ENCODE peak calls at places on chromosomes 1 and 21, in seven cellular contexts. One of them, this sample, is unnamed.

GRCh38 chr1:9284061-9284460 is 8.6 kb upstream of the SPSB1 start:
- DNase-seq in EL: no peak
- DNase-seq in fibroblast of lung: no peak
- DNase-seq in BJ: no peak
- DNase-seq in upper lobe of right lung: no peak
- DNase-seq in activated T-cell treated with anti-CD3 and anti-CD28 coated beads for 24 hours: no peak
- DNase-seq in NAMALWA: no peak
- DNase-seq in this sample: no peak

GRCh38 chr1:174968750-174969244 is 30.9 kb upstream of the CACYBP start:
- DNase-seq in fibroblast of lung: peak
- DNase-seq in upper lobe of right lung: no peak
- DNase-seq in BJ: no peak
- DNase-seq in activated T-cell treated with anti-CD3 and anti-CD28 coated beads for 24 hours: peak
- DNase-seq in NAMALWA: peak
- DNase-seq in EL: peak
- DNase-seq in this sample: no peak

GRCh38 chr1:208081972-208082371 is 162.2 kb downstream of the PLXNA2 start:
- DNase-seq in activated T-cell treated with anti-CD3 and anti-CD28 coated beads for 24 hours: no peak
- DNase-seq in fibroblast of lung: peak
- DNase-seq in EL: no peak
- DNase-seq in BJ: no peak
- DNase-seq in upper lobe of right lung: no peak
- DNase-seq in NAMALWA: no peak
- DNase-seq in this sample: no peak

GRCh38 chr1:53822931-53823330 is 15.2 kb downstream of the NDC1 start:
- DNase-seq in NAMALWA: no peak
- DNase-seq in BJ: no peak
- DNase-seq in upper lobe of right lung: no peak
- DNase-seq in EL: no peak
- DNase-seq in activated T-cell treated with anti-CD3 and anti-CD28 coated beads for 24 hours: no peak
- DNase-seq in fibroblast of lung: no peak
- DNase-seq in this sample: no peak

GRCh38 chr1:16241116-16241763 is 4.3 kb upstream of the CPLANE2 start:
- DNase-seq in BJ: no peak
- DNase-seq in fibroblast of lung: no peak
- DNase-seq in activated T-cell treated with anti-CD3 and anti-CD28 coated beads for 24 hours: no peak
- DNase-seq in EL: no peak
- DNase-seq in NAMALWA: no peak
- DNase-seq in upper lobe of right lung: no peak
- DNase-seq in this sample: no peak

GRCh38 chr1:31715097-31715872 is 11.5 kb upstream of the COL16A1 start:
- DNase-seq in activated T-cell treated with anti-CD3 and anti-CD28 coated beads for 24 hours: peak
- DNase-seq in BJ: peak
- DNase-seq in fibroblast of lung: peak
- DNase-seq in upper lobe of right lung: peak
- DNase-seq in EL: peak
- DNase-seq in NAMALWA: peak
- DNase-seq in this sample: no peak

GRCh38 chr1:81186271-81186670 is 614.5 kb upstream of the ADGRL2 start:
- DNase-seq in NAMALWA: no peak
- DNase-seq in EL: no peak
- DNase-seq in BJ: no peak
- DNase-seq in activated T-cell treated with anti-CD3 and anti-CD28 coated beads for 24 hours: no peak
- DNase-seq in fibroblast of lung: peak
- DNase-seq in upper lobe of right lung: no peak
- DNase-seq in this sample: no peak

GRCh38 chr21:41768371-41769042 is 1.7 kb upstream of the RIPK4 start:
- DNase-seq in BJ: peak
- DNase-seq in fibroblast of lung: peak
- DNase-seq in EL: peak
- DNase-seq in activated T-cell treated with anti-CD3 and anti-CD28 coated beads for 24 hours: no peak
- DNase-seq in NAMALWA: peak
- DNase-seq in upper lobe of right lung: peak
- DNase-seq in this sample: no peak

GRCh38 chr1:158506369-158506987 is 34.5 kb downstream of the OR10R2 start:
- DNase-seq in activated T-cell treated with anti-CD3 and anti-CD28 coated beads for 24 hours: peak
- DNase-seq in BJ: no peak
- DNase-seq in NAMALWA: peak
- DNase-seq in upper lobe of right lung: no peak
- DNase-seq in fibroblast of lung: no peak
- DNase-seq in EL: peak
- DNase-seq in this sample: no peak

GRCh38 chr21:15276243-15276642 is 211.4 kb upstream of the NRIP1 start:
- DNase-seq in EL: no peak
- DNase-seq in fibroblast of lung: no peak
- DNase-seq in NAMALWA: no peak
- DNase-seq in activated T-cell treated with anti-CD3 and anti-CD28 coated beads for 24 hours: no peak
- DNase-seq in upper lobe of right lung: no peak
- DNase-seq in BJ: no peak
- DNase-seq in this sample: no peak

GRCh38 chr1:8423702-8424538 is 106.0 kb downstream of the SLC45A1 start:
- DNase-seq in BJ: no peak
- DNase-seq in upper lobe of right lung: peak
- DNase-seq in activated T-cell treated with anti-CD3 and anti-CD28 coated beads for 24 hours: peak
- DNase-seq in EL: peak
- DNase-seq in fibroblast of lung: peak
- DNase-seq in NAMALWA: peak
- DNase-seq in this sample: no peak

GRCh38 chr21:34981793-34982192 is 67.3 kb downstream of the RUNX1 start:
- DNase-seq in BJ: no peak
- DNase-seq in activated T-cell treated with anti-CD3 and anti-CD28 coated beads for 24 hours: no peak
- DNase-seq in NAMALWA: no peak
- DNase-seq in upper lobe of right lung: no peak
- DNase-seq in EL: no peak
- DNase-seq in fibroblast of lung: no peak
- DNase-seq in this sample: no peak

GRCh38 chr1:15423355-15424077 is 13.8 kb downstream of the EFHD2 start:
- DNase-seq in upper lobe of right lung: no peak
- DNase-seq in BJ: no peak
- DNase-seq in fibroblast of lung: no peak
- DNase-seq in EL: no peak
- DNase-seq in NAMALWA: no peak
- DNase-seq in activated T-cell treated with anti-CD3 and anti-CD28 coated beads for 24 hours: no peak
- DNase-seq in this sample: no peak

GRCh38 chr1:77817368-77818209 is 38.1 kb downstream of the MIGA1 start:
- DNase-seq in EL: no peak
- DNase-seq in upper lobe of right lung: no peak
- DNase-seq in NAMALWA: no peak
- DNase-seq in fibroblast of lung: peak
- DNase-seq in BJ: no peak
- DNase-seq in activated T-cell treated with anti-CD3 and anti-CD28 coated beads for 24 hours: no peak
- DNase-seq in this sample: no peak

GRCh38 chr1:89451011-89451410 is 73.6 kb upstream of the LRRC8B start:
- DNase-seq in BJ: no peak
- DNase-seq in EL: peak
- DNase-seq in NAMALWA: no peak
- DNase-seq in fibroblast of lung: peak
- DNase-seq in upper lobe of right lung: no peak
- DNase-seq in activated T-cell treated with anti-CD3 and anti-CD28 coated beads for 24 hours: no peak
- DNase-seq in this sample: no peak

GRCh38 chr1:154220071-154220969 is at the start of gene UBAP2L:
- DNase-seq in EL: peak
- DNase-seq in upper lobe of right lung: peak
- DNase-seq in BJ: peak
- DNase-seq in NAMALWA: peak
- DNase-seq in fibroblast of lung: peak
- DNase-seq in activated T-cell treated with anti-CD3 and anti-CD28 coated beads for 24 hours: peak
- DNase-seq in this sample: peak

GRCh38 chr1:226920446-226920894 is 19.6 kb upstream of the COQ8A start:
- DNase-seq in activated T-cell treated with anti-CD3 and anti-CD28 coated beads for 24 hours: no peak
- DNase-seq in NAMALWA: no peak
- DNase-seq in EL: no peak
- DNase-seq in fibroblast of lung: no peak
- DNase-seq in upper lobe of right lung: no peak
- DNase-seq in BJ: no peak
- DNase-seq in this sample: no peak

GRCh38 chr1:19696820-19697219 is 32.1 kb downstream of the HTR6 start:
- DNase-seq in EL: no peak
- DNase-seq in upper lobe of right lung: no peak
- DNase-seq in BJ: no peak
- DNase-seq in fibroblast of lung: no peak
- DNase-seq in NAMALWA: no peak
- DNase-seq in activated T-cell treated with anti-CD3 and anti-CD28 coated beads for 24 hours: no peak
- DNase-seq in this sample: no peak

GRCh38 chr1:232543194-232543593 is 86.7 kb downstream of the SIPA1L2 start:
- DNase-seq in upper lobe of right lung: no peak
- DNase-seq in BJ: no peak
- DNase-seq in fibroblast of lung: no peak
- DNase-seq in activated T-cell treated with anti-CD3 and anti-CD28 coated beads for 24 hours: no peak
- DNase-seq in NAMALWA: no peak
- DNase-seq in EL: no peak
- DNase-seq in this sample: no peak

GRCh38 chr1:6331543-6332246 is 61.9 kb downstream of the ACOT7 start:
- DNase-seq in activated T-cell treated with anti-CD3 and anti-CD28 coated beads for 24 hours: no peak
- DNase-seq in NAMALWA: no peak
- DNase-seq in fibroblast of lung: no peak
- DNase-seq in EL: no peak
- DNase-seq in upper lobe of right lung: no peak
- DNase-seq in BJ: no peak
- DNase-seq in this sample: no peak

This sample was measured in AG09319.